ENCODE peak calls at places on chromosomes 3 and 15, in five cellular contexts. One of them, this sample, is unnamed.

GRCh38 chr3:50599716-50600118 is 11.9 kb downstream of the CISH start:
- DNase-seq in H1: no peak
- DNase-seq in stimulated activated CD4-positive, alpha-beta T cell treated with anti-CD3 and anti-CD28 coated beads, Interleukin-1b, Interleukin-23, amount 100 ng/mL, for 4 hours: no peak
- DNase-seq in naive thymus-derived CD4-positive, alpha-beta T cell: no peak
- DNase-seq in T-helper 1 cell: no peak
- DNase-seq in this sample: no peak

GRCh38 chr15:83605595-83605994 is 48.3 kb upstream of the ADAMTSL3 start:
- DNase-seq in H1: no peak
- DNase-seq in stimulated activated CD4-positive, alpha-beta T cell treated with anti-CD3 and anti-CD28 coated beads, Interleukin-1b, Interleukin-23, amount 100 ng/mL, for 4 hours: no peak
- DNase-seq in naive thymus-derived CD4-positive, alpha-beta T cell: no peak
- DNase-seq in T-helper 1 cell: no peak
- DNase-seq in this sample: no peak

GRCh38 chr15:37045859-37046318 is 54.5 kb downstream of the MEIS2 start:
- DNase-seq in H1: peak; percentile 50
- DNase-seq in stimulated activated CD4-positive, alpha-beta T cell treated with anti-CD3 and anti-CD28 coated beads, Interleukin-1b, Interleukin-23, amount 100 ng/mL, for 4 hours: no peak
- DNase-seq in naive thymus-derived CD4-positive, alpha-beta T cell: no peak
- DNase-seq in T-helper 1 cell: no peak
- DNase-seq in this sample: no peak

GRCh38 chr3:182303169-182303568 is 490.1 kb upstream of the ATP11B start:
- DNase-seq in H1: no peak
- DNase-seq in stimulated activated CD4-positive, alpha-beta T cell treated with anti-CD3 and anti-CD28 coated beads, Interleukin-1b, Interleukin-23, amount 100 ng/mL, for 4 hours: no peak
- DNase-seq in naive thymus-derived CD4-positive, alpha-beta T cell: no peak
- DNase-seq in T-helper 1 cell: no peak
- DNase-seq in this sample: no peak

GRCh38 chr15:25689592-25689991 is 173.5 kb downstream of the ATP10A start:
- DNase-seq in H1: no peak
- DNase-seq in stimulated activated CD4-positive, alpha-beta T cell treated with anti-CD3 and anti-CD28 coated beads, Interleukin-1b, Interleukin-23, amount 100 ng/mL, for 4 hours: no peak
- DNase-seq in naive thymus-derived CD4-positive, alpha-beta T cell: no peak
- DNase-seq in T-helper 1 cell: no peak
- DNase-seq in this sample: no peak

GRCh38 chr3:17013571-17013970 is 128.8 kb downstream of the PLCL2 start:
- DNase-seq in H1: no peak
- DNase-seq in stimulated activated CD4-positive, alpha-beta T cell treated with anti-CD3 and anti-CD28 coated beads, Interleukin-1b, Interleukin-23, amount 100 ng/mL, for 4 hours: no peak
- DNase-seq in naive thymus-derived CD4-positive, alpha-beta T cell: no peak
- DNase-seq in T-helper 1 cell: no peak
- DNase-seq in this sample: no peak

GRCh38 chr3:194401346-194401745 is 2.3 kb upstream of the GP5 start:
- DNase-seq in H1: no peak
- DNase-seq in stimulated activated CD4-positive, alpha-beta T cell treated with anti-CD3 and anti-CD28 coated beads, Interleukin-1b, Interleukin-23, amount 100 ng/mL, for 4 hours: no peak
- DNase-seq in naive thymus-derived CD4-positive, alpha-beta T cell: no peak
- DNase-seq in T-helper 1 cell: no peak
- DNase-seq in this sample: no peak

GRCh38 chr3:127367593-127367992 is 79.7 kb upstream of the PRR20G start:
- DNase-seq in H1: no peak
- DNase-seq in stimulated activated CD4-positive, alpha-beta T cell treated with anti-CD3 and anti-CD28 coated beads, Interleukin-1b, Interleukin-23, amount 100 ng/mL, for 4 hours: no peak
- DNase-seq in naive thymus-derived CD4-positive, alpha-beta T cell: no peak
- DNase-seq in T-helper 1 cell: no peak
- DNase-seq in this sample: no peak

GRCh38 chr15:79041598-79042175 is 48.9 kb downstream of the RASGRF1 start:
- DNase-seq in H1: no peak
- DNase-seq in stimulated activated CD4-positive, alpha-beta T cell treated with anti-CD3 and anti-CD28 coated beads, Interleukin-1b, Interleukin-23, amount 100 ng/mL, for 4 hours: no peak
- DNase-seq in naive thymus-derived CD4-positive, alpha-beta T cell: no peak
- DNase-seq in T-helper 1 cell: no peak
- DNase-seq in this sample: no peak

GRCh38 chr3:30399394-30400181 is 206.8 kb upstream of the TGFBR2 start:
- DNase-seq in H1: no peak
- DNase-seq in stimulated activated CD4-positive, alpha-beta T cell treated with anti-CD3 and anti-CD28 coated beads, Interleukin-1b, Interleukin-23, amount 100 ng/mL, for 4 hours: no peak
- DNase-seq in naive thymus-derived CD4-positive, alpha-beta T cell: no peak
- DNase-seq in T-helper 1 cell: no peak
- DNase-seq in this sample: no peak

GRCh38 chr3:156782921-156783320 is 43.2 kb upstream of the LEKR1 start:
- DNase-seq in H1: no peak
- DNase-seq in stimulated activated CD4-positive, alpha-beta T cell treated with anti-CD3 and anti-CD28 coated beads, Interleukin-1b, Interleukin-23, amount 100 ng/mL, for 4 hours: no peak
- DNase-seq in naive thymus-derived CD4-positive, alpha-beta T cell: no peak
- DNase-seq in T-helper 1 cell: no peak
- DNase-seq in this sample: no peak

GRCh38 chr3:73719413-73719831 is 94.7 kb upstream of the PDZRN3 start:
- DNase-seq in H1: no peak
- DNase-seq in stimulated activated CD4-positive, alpha-beta T cell treated with anti-CD3 and anti-CD28 coated beads, Interleukin-1b, Interleukin-23, amount 100 ng/mL, for 4 hours: no peak
- DNase-seq in naive thymus-derived CD4-positive, alpha-beta T cell: no peak
- DNase-seq in T-helper 1 cell: no peak
- DNase-seq in this sample: no peak

GRCh38 chr15:79881254-79881653 is 15.6 kb downstream of the MTHFS start:
- DNase-seq in H1: no peak
- DNase-seq in stimulated activated CD4-positive, alpha-beta T cell treated with anti-CD3 and anti-CD28 coated beads, Interleukin-1b, Interleukin-23, amount 100 ng/mL, for 4 hours: no peak
- DNase-seq in naive thymus-derived CD4-positive, alpha-beta T cell: no peak
- DNase-seq in T-helper 1 cell: no peak
- DNase-seq in this sample: no peak

GRCh38 chr3:46978985-46979944 is at the start of gene NBEAL2:
- DNase-seq in H1: peak; percentile 74
- DNase-seq in stimulated activated CD4-positive, alpha-beta T cell treated with anti-CD3 and anti-CD28 coated beads, Interleukin-1b, Interleukin-23, amount 100 ng/mL, for 4 hours: peak; percentile 96
- DNase-seq in naive thymus-derived CD4-positive, alpha-beta T cell: peak; percentile 91
- DNase-seq in T-helper 1 cell: peak; percentile 94
- DNase-seq in this sample: peak; percentile 96

GRCh38 chr3:109927161-109927560 is 589.8 kb upstream of the DPPA4 start:
- DNase-seq in H1: no peak
- DNase-seq in stimulated activated CD4-positive, alpha-beta T cell treated with anti-CD3 and anti-CD28 coated beads, Interleukin-1b, Interleukin-23, amount 100 ng/mL, for 4 hours: no peak
- DNase-seq in naive thymus-derived CD4-positive, alpha-beta T cell: no peak
- DNase-seq in T-helper 1 cell: no peak
- DNase-seq in this sample: no peak

GRCh38 chr15:65870889-65871533 is 1.7 kb downstream of the RAB11A start:
- DNase-seq in H1: no peak
- DNase-seq in stimulated activated CD4-positive, alpha-beta T cell treated with anti-CD3 and anti-CD28 coated beads, Interleukin-1b, Interleukin-23, amount 100 ng/mL, for 4 hours: no peak
- DNase-seq in naive thymus-derived CD4-positive, alpha-beta T cell: no peak
- DNase-seq in T-helper 1 cell: no peak
- DNase-seq in this sample: no peak

GRCh38 chr3:86865506-86865905 is 125.4 kb downstream of the VGLL3 start:
- DNase-seq in H1: no peak
- DNase-seq in stimulated activated CD4-positive, alpha-beta T cell treated with anti-CD3 and anti-CD28 coated beads, Interleukin-1b, Interleukin-23, amount 100 ng/mL, for 4 hours: no peak
- DNase-seq in naive thymus-derived CD4-positive, alpha-beta T cell: no peak
- DNase-seq in T-helper 1 cell: no peak
- DNase-seq in this sample: no peak

GRCh38 chr3:125351152-125351551 is 24.0 kb downstream of the ZNF148 start:
- DNase-seq in H1: no peak
- DNase-seq in stimulated activated CD4-positive, alpha-beta T cell treated with anti-CD3 and anti-CD28 coated beads, Interleukin-1b, Interleukin-23, amount 100 ng/mL, for 4 hours: no peak
- DNase-seq in naive thymus-derived CD4-positive, alpha-beta T cell: no peak
- DNase-seq in T-helper 1 cell: no peak
- DNase-seq in this sample: no peak

GRCh38 chr3:177443469-177443868 is 246.2 kb upstream of the TBL1XR1 start:
- DNase-seq in H1: no peak
- DNase-seq in stimulated activated CD4-positive, alpha-beta T cell treated with anti-CD3 and anti-CD28 coated beads, Interleukin-1b, Interleukin-23, amount 100 ng/mL, for 4 hours: no peak
- DNase-seq in naive thymus-derived CD4-positive, alpha-beta T cell: no peak
- DNase-seq in T-helper 1 cell: no peak
- DNase-seq in this sample: no peak

This sample was measured in effector memory CD8-positive, alpha-beta T cell.